ENCODE peak calls at places on chromosome X, in ten cellular contexts. One of them, this sample, is unnamed.

GRCh38 chrX:118239471-118239870 is 106.4 kb upstream of the WDR44 start:
- DNase-seq in brain microvascular endothelial cell: no peak
- DNase-seq in NCI-H1092: no peak
- DNase-seq in NCI-H524 treated with DMSO at 0.1 percent for 48 hours: no peak
- DNase-seq in substantia nigra: no peak
- DNase-seq in glutamatergic neuron: no peak
- DNase-seq in transverse colon: no peak
- DNase-seq in GM04504: no peak
- DNase-seq in memory B cell: no peak
- DNase-seq in IMR-90: peak
- DNase-seq in this sample: no peak

GRCh38 chrX:19849433-19850190 is 37.8 kb downstream of the SH3KBP1 start:
- DNase-seq in brain microvascular endothelial cell: no peak
- DNase-seq in memory B cell: no peak
- DNase-seq in NCI-H524 treated with DMSO at 0.1 percent for 48 hours: no peak
- DNase-seq in glutamatergic neuron: no peak
- DNase-seq in IMR-90: peak
- DNase-seq in substantia nigra: no peak
- DNase-seq in NCI-H1092: no peak
- DNase-seq in transverse colon: no peak
- DNase-seq in GM04504: no peak
- DNase-seq in this sample: peak

GRCh38 chrX:139077303-139078131 is 366.0 kb upstream of the FGF13 start:
- DNase-seq in glutamatergic neuron: no peak
- DNase-seq in transverse colon: no peak
- DNase-seq in substantia nigra: no peak
- DNase-seq in IMR-90: no peak
- DNase-seq in brain microvascular endothelial cell: no peak
- DNase-seq in GM04504: peak
- DNase-seq in memory B cell: no peak
- DNase-seq in NCI-H1092: no peak
- DNase-seq in NCI-H524 treated with DMSO at 0.1 percent for 48 hours: no peak
- DNase-seq in this sample: no peak

GRCh38 chrX:77436682-77437081 is 10.5 kb upstream of the FGF16 start:
- DNase-seq in memory B cell: no peak
- DNase-seq in GM04504: no peak
- DNase-seq in substantia nigra: no peak
- DNase-seq in brain microvascular endothelial cell: peak
- DNase-seq in NCI-H1092: no peak
- DNase-seq in transverse colon: no peak
- DNase-seq in NCI-H524 treated with DMSO at 0.1 percent for 48 hours: no peak
- DNase-seq in glutamatergic neuron: no peak
- DNase-seq in IMR-90: peak
- DNase-seq in this sample: no peak

GRCh38 chrX:7190157-7190556 is 42.2 kb upstream of the PUDP start:
- DNase-seq in glutamatergic neuron: no peak
- DNase-seq in NCI-H1092: no peak
- DNase-seq in transverse colon: no peak
- DNase-seq in memory B cell: no peak
- DNase-seq in substantia nigra: no peak
- DNase-seq in brain microvascular endothelial cell: no peak
- DNase-seq in NCI-H524 treated with DMSO at 0.1 percent for 48 hours: no peak
- DNase-seq in GM04504: no peak
- DNase-seq in IMR-90: no peak
- DNase-seq in this sample: no peak

GRCh38 chrX:19565605-19566004 is 50.3 kb upstream of the MAP3K15 start:
- DNase-seq in NCI-H1092: no peak
- DNase-seq in NCI-H524 treated with DMSO at 0.1 percent for 48 hours: no peak
- DNase-seq in memory B cell: no peak
- DNase-seq in glutamatergic neuron: no peak
- DNase-seq in transverse colon: no peak
- DNase-seq in IMR-90: no peak
- DNase-seq in GM04504: no peak
- DNase-seq in substantia nigra: no peak
- DNase-seq in brain microvascular endothelial cell: no peak
- DNase-seq in this sample: no peak

GRCh38 chrX:20515841-20516461 is 249.2 kb upstream of the RPS6KA3 start:
- DNase-seq in glutamatergic neuron: no peak
- DNase-seq in NCI-H524 treated with DMSO at 0.1 percent for 48 hours: no peak
- DNase-seq in brain microvascular endothelial cell: peak
- DNase-seq in substantia nigra: no peak
- DNase-seq in NCI-H1092: no peak
- DNase-seq in IMR-90: peak
- DNase-seq in transverse colon: no peak
- DNase-seq in GM04504: peak
- DNase-seq in memory B cell: no peak
- DNase-seq in this sample: no peak

GRCh38 chrX:138858438-138858837 is 146.9 kb upstream of the FGF13 start:
- DNase-seq in transverse colon: no peak
- DNase-seq in NCI-H1092: no peak
- DNase-seq in brain microvascular endothelial cell: no peak
- DNase-seq in substantia nigra: no peak
- DNase-seq in GM04504: peak
- DNase-seq in glutamatergic neuron: no peak
- DNase-seq in memory B cell: no peak
- DNase-seq in NCI-H524 treated with DMSO at 0.1 percent for 48 hours: no peak
- DNase-seq in IMR-90: peak
- DNase-seq in this sample: no peak

GRCh38 chrX:129472116-129472515 is 51.2 kb downstream of the SMARCA1 start:
- DNase-seq in transverse colon: no peak
- DNase-seq in brain microvascular endothelial cell: no peak
- DNase-seq in IMR-90: peak
- DNase-seq in NCI-H524 treated with DMSO at 0.1 percent for 48 hours: no peak
- DNase-seq in substantia nigra: no peak
- DNase-seq in NCI-H1092: no peak
- DNase-seq in glutamatergic neuron: no peak
- DNase-seq in GM04504: no peak
- DNase-seq in memory B cell: no peak
- DNase-seq in this sample: no peak